ENCODE peak calls at places on chromosomes 1 and 21, in eight cellular contexts. N, Z, F, H, C, W, I and M are unnamed samples.

GRCh38 chr1:231040019-231040799 is at the start of gene FAM89A:
- DNase-seq in N (peak; percentile 62), Z (no peak), F (no peak), H (peak; percentile 75), C (peak; percentile 4), W (no peak), I (peak; percentile 68), M (no peak)

GRCh38 chr1:200130552-200130951 is 103.0 kb downstream of the NR5A2 start:
- DNase-seq in N (no peak), Z (peak; percentile 17), F (peak; percentile 22), H (no peak), C (no peak), W (no peak), I (no peak), M (no peak)

GRCh38 chr1:161910516-161911077 is 113.1 kb downstream of the OLFML2B start:
- DNase-seq in N (no peak), Z (peak; percentile 58), F (peak; percentile 70), H (no peak), C (no peak), W (no peak), I (no peak), M (no peak)

GRCh38 chr1:7732331-7732730 is 38.8 kb upstream of the VAMP3 start:
- DNase-seq in N (no peak), Z (no peak), F (no peak), H (no peak), C (no peak), W (no peak), I (no peak), M (no peak)

GRCh38 chr21:31781737-31782136 is 49.8 kb upstream of the SCAF4 start:
- DNase-seq in N (peak; percentile 74), Z (peak; percentile 73), F (peak; percentile 30), H (no peak), C (no peak), W (peak; percentile 37), I (peak; percentile 33), M (peak; percentile 61)

GRCh38 chr1:11158720-11159321 is 30.3 kb upstream of the ANGPTL7 start:
- DNase-seq in N (peak; percentile 85), Z (peak; percentile 96), F (peak; percentile 96), H (no peak), C (no peak), W (no peak), I (no peak), M (no peak)

GRCh38 chr1:246434335-246434734 is 72.7 kb downstream of the SMYD3 start:
- DNase-seq in N (no peak), Z (no peak), F (no peak), H (no peak), C (no peak), W (no peak), I (no peak), M (no peak)

GRCh38 chr1:46687095-46687659 is 15.5 kb downstream of the TEX38 start:
- DNase-seq in N (peak; percentile 17), Z (peak; percentile 58), F (peak; percentile 71), H (no peak), C (no peak), W (peak; percentile 75), I (peak; percentile 70), M (peak; percentile 62)

GRCh38 chr1:160070243-160071163 is 543 bp upstream of the KCNJ10 start:
- DNase-seq in N (no peak), Z (peak; percentile 58), F (peak; percentile 42), H (peak; percentile 46), C (no peak), W (peak; percentile 67), I (peak; percentile 79), M (no peak)

GRCh38 chr1:117555806-117556205 is 50.0 kb upstream of the TENT5C start:
- DNase-seq in N (no peak), Z (no peak), F (no peak), H (no peak), C (no peak), W (no peak), I (no peak), M (no peak)

GRCh38 chr1:20511518-20512428 is 3.8 kb upstream of the MUL1 start:
- DNase-seq in N (no peak), Z (no peak), F (no peak), H (no peak), C (no peak), W (no peak), I (no peak), M (no peak)

GRCh38 chr21:26877015-26877414 is 31.8 kb upstream of the ADAMTS1 start:
- DNase-seq in N (no peak), Z (no peak), F (no peak), H (no peak), C (no peak), W (no peak), I (no peak), M (no peak)

GRCh38 chr1:64920936-64921589 is 45.3 kb downstream of the JAK1 start:
- DNase-seq in N (peak; percentile 74), Z (peak; percentile 79), F (peak; percentile 72), H (no peak), C (no peak), W (no peak), I (no peak), M (no peak)

GRCh38 chr1:24913274-24913604 is 16.8 kb downstream of the RUNX3 start:
- DNase-seq in N (no peak), Z (no peak), F (no peak), H (no peak), C (no peak), W (no peak), I (no peak), M (no peak)

GRCh38 chr1:225559902-225560301 is 93.0 kb downstream of the ENAH start:
- DNase-seq in N (no peak), Z (no peak), F (no peak), H (no peak), C (no peak), W (no peak), I (no peak), M (no peak)

GRCh38 chr1:180311011-180311730 is 81.1 kb downstream of the LHX4 start:
- DNase-seq in N (peak; percentile 43), Z (peak; percentile 46), F (peak; percentile 62), H (no peak), C (peak; percentile 22), W (no peak), I (no peak), M (peak; percentile 18)

GRCh38 chr21:33848252-33848953 is 67.2 kb downstream of the ATP5PO start:
- DNase-seq in N (peak; percentile 77), Z (no peak), F (no peak), H (no peak), C (no peak), W (no peak), I (no peak), M (no peak)

GRCh38 chr1:100222428-100222827 is 27.2 kb downstream of the DBT start:
- DNase-seq in N (no peak), Z (no peak), F (no peak), H (no peak), C (no peak), W (no peak), I (no peak), M (no peak)

GRCh38 chr1:204320413-204320812 is 39.3 kb downstream of the PLEKHA6 start:
- DNase-seq in N (peak; percentile 93), Z (peak; percentile 54), F (peak; percentile 65), H (no peak), C (no peak), W (no peak), I (no peak), M (peak; percentile 59)

GRCh38 chr1:150012611-150013010 is 2.1 kb upstream of the OTUD7B start:
- DNase-seq in N (no peak), Z (no peak), F (peak; percentile 83), H (no peak), C (no peak), W (no peak), I (no peak), M (no peak)

GRCh38 chr1:56506314-56506743 is 73.0 kb downstream of the PLPP3 start:
- DNase-seq in N (no peak), Z (no peak), F (no peak), H (no peak), C (no peak), W (no peak), I (peak; percentile 38), M (no peak)

GRCh38 chr1:81149649-81150335 is 650.9 kb upstream of the ADGRL2 start:
- DNase-seq in N (no peak), Z (peak; percentile 20), F (peak; percentile 60), H (no peak), C (no peak), W (no peak), I (no peak), M (no peak)